ENCODE peak calls at places on chromosomes 13 and 19, in six cellular contexts. J, T, D, V, U and A are unnamed samples. For H3K36me3, the result is how much of the 10 kb centered on the place peaks cover.

GRCh38 chr13:99800951-99801350 is 170.6 kb downstream of the ZIC5 start:
- DNase-seq in V (no peak), J (no peak), T (no peak), D (no peak), U (no peak), A (no peak)

GRCh38 chr13:21037656-21038055 is 23.7 kb downstream of the LATS2 start:
- DNase-seq in J (no peak), U (no peak), V (no peak), D (no peak), T (no peak), A (peak)

GRCh38 chr13:98874029-98874397 is 103.9 kb downstream of the DOCK9 start:
- DNase-seq in J (no peak), U (no peak), D (no peak), T (no peak), V (no peak), A (no peak)

GRCh38 chr19:6229216-6229913 is 50.4 kb downstream of the MLLT1 start:
- DNase-seq in T (no peak), U (no peak), V (peak), D (no peak), J (no peak), A (no peak)

GRCh38 chr13:51679616-51680015 is 95.4 kb downstream of the WDFY2 start:
- DNase-seq in V (no peak), J (no peak), D (no peak), U (no peak), T (no peak), A (no peak)

GRCh38 chr19:18120127-18120526 is 22.5 kb downstream of the MAST3 start:
- DNase-seq in V (no peak), J (no peak), U (no peak), D (no peak), T (no peak), A (no peak)

GRCh38 chr19:36051236-36051635 is 2.8 kb downstream of the THAP8 start:
- DNase-seq in U (no peak), D (no peak), T (no peak), V (no peak), J (no peak), A (no peak)

GRCh38 chr13:98525452-98525851 is 51.5 kb downstream of the STK24 start:
- DNase-seq in V (no peak), T (no peak), U (no peak), J (no peak), D (no peak), A (no peak)

GRCh38 chr13:86563308-86563707 is 764.1 kb upstream of the SLITRK6 start:
- DNase-seq in U (no peak), T (no peak), J (no peak), V (no peak), D (no peak), A (no peak)

GRCh38 chr13:48294670-48295069 is 8.9 kb upstream of the RB1 start:
- DNase-seq in J (no peak), U (no peak), D (no peak), T (no peak), V (no peak), A (no peak)

GRCh38 chr19:42272989-42273406 is 3.9 kb downstream of the CIC start:
- DNase-seq in J (no peak), V (no peak), T (no peak), D (no peak), U (no peak), A (no peak)

GRCh38 chr19:48907671-48908070 is 7.6 kb downstream of the NUCB1 start:
- DNase-seq in V (no peak), U (no peak), D (peak), T (no peak), J (no peak), A (no peak)

GRCh38 chr13:24167666-24168391 is 7.3 kb downstream of the SPATA13 start:
- DNase-seq in D (no peak), V (no peak), T (no peak), U (no peak), J (no peak), A (no peak)

GRCh38 chr19:48363500-48363809 is 285 bp downstream of the TMEM143 start:
- DNase-seq in T (no peak), J (no peak), V (no peak), D (no peak), U (no peak), A (peak)

GRCh38 chr13:92734545-92734944 is 492.1 kb upstream of the GPC6 start:
- DNase-seq in J (no peak), U (no peak), T (no peak), D (no peak), V (no peak), A (no peak)

GRCh38 chr19:11023016-11023415 is 62.2 kb downstream of the SMARCA4 start:
- DNase-seq in T (no peak), V (no peak), J (no peak), D (no peak), U (no peak), A (no peak)
- H3K36me3 ChIP-seq in T (under half), V (under half), J (under half), D (under half), U (under half), A (half or more)

DNA sequence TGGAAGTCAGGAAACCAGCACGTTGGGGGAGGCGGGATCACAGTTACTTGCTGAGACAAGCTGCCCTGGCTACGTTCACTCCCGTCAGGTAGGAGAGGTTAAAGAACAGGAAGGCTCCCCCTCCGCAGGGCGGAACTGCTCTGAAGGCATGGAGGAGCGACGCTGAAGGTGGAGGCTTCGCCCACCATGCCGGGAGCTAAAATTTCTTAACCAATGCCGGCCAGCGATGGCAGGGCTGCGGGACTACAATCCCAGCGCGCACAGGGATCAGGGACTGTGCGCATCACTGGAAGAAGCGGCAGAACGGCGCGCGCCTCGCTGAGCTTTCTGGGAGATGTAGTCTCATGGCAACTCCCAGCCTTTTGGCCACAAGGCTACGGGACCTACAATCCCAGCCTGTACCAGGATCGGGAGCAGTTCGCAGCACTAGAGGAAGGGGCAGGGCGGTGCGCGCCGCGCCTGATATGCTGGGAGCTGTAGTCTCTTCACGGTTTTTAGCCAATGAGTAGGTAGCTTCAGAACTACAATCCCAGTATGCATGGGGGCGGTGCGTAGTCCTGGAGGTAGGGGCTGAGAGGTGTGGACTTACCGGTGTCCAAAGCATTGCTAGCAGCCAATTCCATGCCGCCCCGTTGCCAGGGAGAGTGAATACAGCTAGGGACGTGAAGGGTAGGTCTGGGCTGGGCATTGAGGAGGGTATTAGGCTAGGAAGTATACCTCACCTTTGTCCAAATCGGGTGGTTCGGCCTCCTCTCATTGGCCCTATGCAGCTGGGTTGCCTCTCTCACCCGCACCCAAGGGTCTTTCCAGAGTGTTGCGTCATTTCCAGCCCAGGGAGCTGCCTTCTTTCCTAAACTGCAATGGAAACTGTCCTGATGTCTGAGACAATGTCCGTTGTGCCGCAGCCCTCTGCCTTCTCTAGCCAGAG is 12.8 kb upstream of the ZNF682 start:
- DNase-seq in J (peak), U (peak), T (peak), D (peak), V (peak), A (peak)
- H3K27ac ChIP-seq in J (no peak), U (peak), T (peak), D (peak), V (peak), A (peak)

DNA sequence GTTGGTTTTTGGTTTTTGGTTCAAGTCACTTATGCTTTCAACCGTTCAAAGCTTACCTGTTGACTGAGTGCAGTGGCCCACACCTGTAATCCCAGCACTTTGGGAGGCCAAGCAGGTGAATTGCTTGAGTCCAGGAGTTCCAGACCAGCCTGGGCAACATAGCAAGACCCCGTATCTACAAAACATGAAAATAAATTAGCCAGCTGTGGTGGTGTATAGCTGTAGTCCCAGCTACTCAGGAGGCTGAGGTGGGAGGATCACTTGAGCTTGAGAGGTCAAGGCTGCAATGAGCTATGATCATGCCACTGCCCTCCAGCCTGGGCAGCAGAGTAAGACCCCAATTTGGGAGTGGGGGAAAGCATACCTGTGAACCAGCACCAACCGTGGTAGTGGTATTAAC is 43.7 kb downstream of the PEX11G start:
- DNase-seq in T (no peak), V (no peak), U (no peak), J (no peak), D (no peak), A (no peak)
- H3K36me3 ChIP-seq in T (under half), V (under half), U (half or more), J (under half), D (half or more), A (half or more)

GRCh38 chr19:15296353-15296752 is 36.0 kb downstream of the BRD4 start:
- DNase-seq in V (no peak), J (no peak), U (no peak), D (no peak), T (peak), A (no peak)

GRCh38 chr19:15296841-15297415 is 35.4 kb downstream of the BRD4 start:
- DNase-seq in D (no peak), J (no peak), V (no peak), U (no peak), T (no peak), A (no peak)

GRCh38 chr19:15293751-15294505 is 38.4 kb downstream of the BRD4 start:
- DNase-seq in J (peak), V (no peak), T (no peak), D (no peak), U (no peak), A (no peak)

GRCh38 chr19:15292847-15293582 is 39.3 kb downstream of the BRD4 start:
- DNase-seq in V (no peak), D (no peak), T (peak), J (peak), U (no peak), A (no peak)

DNA sequence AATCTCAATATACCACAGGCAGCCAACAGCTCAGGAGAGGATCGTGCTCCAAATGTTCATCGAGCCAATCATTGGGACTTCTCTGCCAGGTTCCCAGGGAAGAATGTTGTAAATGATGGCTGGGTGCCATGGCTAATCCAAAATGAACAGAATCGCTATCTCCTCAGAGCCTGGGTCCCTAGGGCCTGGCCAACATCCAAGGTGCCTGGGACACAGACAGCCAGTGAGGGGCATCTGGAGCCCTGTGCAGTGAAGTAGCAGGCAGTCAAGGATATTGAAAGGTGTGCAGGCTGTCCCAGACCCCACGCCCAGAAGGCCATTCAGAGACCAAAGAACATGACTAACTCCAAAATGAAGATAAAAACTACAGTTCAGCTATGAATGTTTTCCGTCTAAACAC is 37.7 kb downstream of the BRD4 start:
- DNase-seq in U (no peak), V (no peak), D (no peak), T (peak), J (no peak), A (no peak)
- H3K27ac ChIP-seq in U (no peak), V (peak), D (peak), T (no peak), J (peak), A (peak)

GRCh38 chr13:80256352-80256932 is 84.5 kb downstream of the SPRY2 start:
- DNase-seq in D (no peak), J (no peak), U (no peak), V (no peak), T (no peak), A (no peak)
- H3K36me3 ChIP-seq in D (under half), J (under half), U (under half), V (under half), T (under half), A (under half)

GRCh38 chr13:33322965-33323668 is 37.6 kb upstream of the STARD13 start:
- DNase-seq in V (no peak), J (no peak), T (no peak), U (no peak), D (no peak), A (no peak)
- H3K27ac ChIP-seq in V (peak), J (no peak), T (peak), U (no peak), D (peak), A (peak)

GRCh38 chr13:45104294-45104693 is 16.0 kb upstream of the GTF2F2 start:
- DNase-seq in T (no peak), U (no peak), J (no peak), V (no peak), D (no peak), A (no peak)

GRCh38 chr13:45105895-45106294 is 14.4 kb upstream of the GTF2F2 start:
- DNase-seq in J (no peak), D (no peak), U (no peak), T (no peak), V (no peak), A (no peak)

GRCh38 chr13:45102136-45102802 is 18.0 kb upstream of the GTF2F2 start:
- DNase-seq in U (no peak), T (no peak), D (no peak), J (no peak), V (no peak), A (no peak)

GRCh38 chr13:45108716-45109706 is 11.3 kb upstream of the GTF2F2 start:
- DNase-seq in T (no peak), D (peak), J (no peak), V (no peak), U (no peak), A (no peak)

DNA sequence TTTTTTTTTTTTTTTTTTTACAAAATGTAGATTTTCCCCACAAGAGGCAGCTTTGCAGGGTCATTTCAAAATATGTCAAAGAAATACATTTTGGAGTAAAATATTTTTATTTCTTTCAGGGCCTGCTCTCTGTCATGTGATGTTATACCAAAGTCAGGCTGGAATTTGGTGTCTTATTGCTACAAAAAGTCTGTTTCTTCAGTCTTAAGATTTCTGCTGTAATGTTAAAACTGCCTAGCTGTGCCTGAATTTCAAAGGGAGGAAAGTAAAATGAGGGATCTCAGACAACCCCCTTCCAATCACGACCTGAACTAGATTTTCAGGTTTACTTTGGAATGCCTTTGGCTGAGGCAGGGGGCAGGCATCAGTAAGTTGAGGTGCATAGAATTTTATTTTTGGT is 12.8 kb upstream of the GTF2F2 start:
- DNase-seq in V (no peak), J (no peak), T (no peak), D (no peak), U (no peak), A (no peak)
- H3K36me3 ChIP-seq in V (under half), J (under half), T (under half), D (under half), U (under half), A (under half)